ENCODE peak calls at places on chromosomes 11 and 22, in ten cellular contexts. One of them, this sample, is unnamed.

GRCh38 chr11:132115454-132115853 is 745.0 kb downstream of the NTM start:
- DNase-seq in GM10248: no peak
- DNase-seq in HFF-Myc: no peak
- DNase-seq in omental fat pad: no peak
- DNase-seq in ELF-1: no peak
- DNase-seq in upper lobe of right lung: no peak
- DNase-seq in AML-193: no peak
- DNase-seq in EH: no peak
- DNase-seq in DMS 273 treated with DMSO at 0.1 percent for 48 hours: no peak
- DNase-seq in Kasumi-1: no peak
- DNase-seq in this sample: no peak

GRCh38 chr11:132840220-132840619 is 692.1 kb downstream of the OPCML start:
- DNase-seq in GM10248: no peak
- DNase-seq in HFF-Myc: no peak
- DNase-seq in omental fat pad: no peak
- DNase-seq in ELF-1: no peak
- DNase-seq in upper lobe of right lung: no peak
- DNase-seq in AML-193: no peak
- DNase-seq in EH: no peak
- DNase-seq in DMS 273 treated with DMSO at 0.1 percent for 48 hours: no peak
- DNase-seq in Kasumi-1: no peak
- DNase-seq in this sample: no peak

GRCh38 chr11:61602775-61603569 is 22.1 kb upstream of the SYT7 start:
- DNase-seq in GM10248: no peak
- DNase-seq in HFF-Myc: peak; percentile 97
- DNase-seq in omental fat pad: peak; percentile 67
- DNase-seq in ELF-1: peak; percentile 41
- DNase-seq in upper lobe of right lung: peak; percentile 71
- DNase-seq in AML-193: no peak
- DNase-seq in EH: peak; percentile 88
- DNase-seq in DMS 273 treated with DMSO at 0.1 percent for 48 hours: peak; percentile 85
- DNase-seq in Kasumi-1: no peak
- DNase-seq in this sample: no peak

GRCh38 chr11:50182486-50182885 is 149.8 kb downstream of the OR4C45 start:
- DNase-seq in GM10248: no peak
- DNase-seq in HFF-Myc: no peak
- DNase-seq in omental fat pad: no peak
- DNase-seq in ELF-1: no peak
- DNase-seq in upper lobe of right lung: no peak
- DNase-seq in AML-193: no peak
- DNase-seq in EH: no peak
- DNase-seq in DMS 273 treated with DMSO at 0.1 percent for 48 hours: no peak
- DNase-seq in Kasumi-1: no peak
- DNase-seq in this sample: no peak

GRCh38 chr22:17554814-17555213 is 8.5 kb upstream of the SLC25A18 start:
- DNase-seq in GM10248: no peak
- DNase-seq in HFF-Myc: no peak
- DNase-seq in omental fat pad: no peak
- DNase-seq in ELF-1: no peak
- DNase-seq in upper lobe of right lung: no peak
- DNase-seq in AML-193: no peak
- DNase-seq in EH: no peak
- DNase-seq in DMS 273 treated with DMSO at 0.1 percent for 48 hours: no peak
- DNase-seq in Kasumi-1: no peak
- DNase-seq in this sample: no peak

GRCh38 chr11:19872526-19873135 is 160.0 kb downstream of the NAV2 start:
- DNase-seq in GM10248: no peak
- DNase-seq in HFF-Myc: no peak
- DNase-seq in omental fat pad: no peak
- DNase-seq in ELF-1: peak; percentile 13
- DNase-seq in upper lobe of right lung: no peak
- DNase-seq in AML-193: no peak
- DNase-seq in EH: no peak
- DNase-seq in DMS 273 treated with DMSO at 0.1 percent for 48 hours: no peak
- DNase-seq in Kasumi-1: no peak
- DNase-seq in this sample: no peak

GRCh38 chr22:40690370-40690769 is 11.1 kb downstream of the MCHR1 start:
- DNase-seq in GM10248: no peak
- DNase-seq in HFF-Myc: no peak
- DNase-seq in omental fat pad: no peak
- DNase-seq in ELF-1: peak; percentile 49
- DNase-seq in upper lobe of right lung: no peak
- DNase-seq in AML-193: no peak
- DNase-seq in EH: no peak
- DNase-seq in DMS 273 treated with DMSO at 0.1 percent for 48 hours: no peak
- DNase-seq in Kasumi-1: no peak
- DNase-seq in this sample: no peak

GRCh38 chr11:100827934-100828661 is 141.0 kb downstream of the ARHGAP42 start:
- DNase-seq in GM10248: no peak
- DNase-seq in HFF-Myc: no peak
- DNase-seq in omental fat pad: no peak
- DNase-seq in ELF-1: peak; percentile 41
- DNase-seq in upper lobe of right lung: no peak
- DNase-seq in AML-193: no peak
- DNase-seq in EH: no peak
- DNase-seq in DMS 273 treated with DMSO at 0.1 percent for 48 hours: no peak
- DNase-seq in Kasumi-1: no peak
- DNase-seq in this sample: peak; percentile 23

GRCh38 chr11:119976805-119977583 is 160.9 kb downstream of the TRIM29 start:
- DNase-seq in GM10248: no peak
- DNase-seq in HFF-Myc: no peak
- DNase-seq in omental fat pad: no peak
- DNase-seq in ELF-1: no peak
- DNase-seq in upper lobe of right lung: no peak
- DNase-seq in AML-193: no peak
- DNase-seq in EH: no peak
- DNase-seq in DMS 273 treated with DMSO at 0.1 percent for 48 hours: no peak
- DNase-seq in Kasumi-1: no peak
- DNase-seq in this sample: no peak

GRCh38 chr22:36467042-36467810 is 14.2 kb downstream of the TXN2 start:
- DNase-seq in GM10248: no peak
- DNase-seq in HFF-Myc: no peak
- DNase-seq in omental fat pad: no peak
- DNase-seq in ELF-1: no peak
- DNase-seq in upper lobe of right lung: no peak
- DNase-seq in AML-193: no peak
- DNase-seq in EH: peak; percentile 88
- DNase-seq in DMS 273 treated with DMSO at 0.1 percent for 48 hours: no peak
- DNase-seq in Kasumi-1: no peak
- DNase-seq in this sample: no peak

GRCh38 chr22:40193429-40194421 is 16.0 kb downstream of the TNRC6B start:
- DNase-seq in GM10248: no peak
- DNase-seq in HFF-Myc: no peak
- DNase-seq in omental fat pad: no peak
- DNase-seq in ELF-1: peak; percentile 79
- DNase-seq in upper lobe of right lung: no peak
- DNase-seq in AML-193: no peak
- DNase-seq in EH: peak; percentile 39
- DNase-seq in DMS 273 treated with DMSO at 0.1 percent for 48 hours: no peak
- DNase-seq in Kasumi-1: peak; percentile 58
- DNase-seq in this sample: peak; percentile 41

GRCh38 chr11:6609502-6610015 is 2.5 kb downstream of the TAF10 start:
- DNase-seq in GM10248: no peak
- DNase-seq in HFF-Myc: no peak
- DNase-seq in omental fat pad: no peak
- DNase-seq in ELF-1: no peak
- DNase-seq in upper lobe of right lung: no peak
- DNase-seq in AML-193: no peak
- DNase-seq in EH: no peak
- DNase-seq in DMS 273 treated with DMSO at 0.1 percent for 48 hours: no peak
- DNase-seq in Kasumi-1: no peak
- DNase-seq in this sample: no peak

GRCh38 chr22:37559901-37560681 is at the start of gene CDC42EP1:
- DNase-seq in GM10248: no peak
- DNase-seq in HFF-Myc: no peak
- DNase-seq in omental fat pad: no peak
- DNase-seq in ELF-1: peak; percentile 59
- DNase-seq in upper lobe of right lung: peak; percentile 87
- DNase-seq in AML-193: no peak
- DNase-seq in EH: peak; percentile 72
- DNase-seq in DMS 273 treated with DMSO at 0.1 percent for 48 hours: no peak
- DNase-seq in Kasumi-1: no peak
- DNase-seq in this sample: no peak

GRCh38 chr11:45176996-45177395 is 30.6 kb downstream of the PRDM11 start:
- DNase-seq in GM10248: no peak
- DNase-seq in HFF-Myc: no peak
- DNase-seq in omental fat pad: no peak
- DNase-seq in ELF-1: no peak
- DNase-seq in upper lobe of right lung: no peak
- DNase-seq in AML-193: no peak
- DNase-seq in EH: no peak
- DNase-seq in DMS 273 treated with DMSO at 0.1 percent for 48 hours: no peak
- DNase-seq in Kasumi-1: no peak
- DNase-seq in this sample: no peak

GRCh38 chr11:126480015-126480409 is 124.5 kb downstream of the ST3GAL4 start:
- DNase-seq in GM10248: no peak
- DNase-seq in HFF-Myc: no peak
- DNase-seq in omental fat pad: no peak
- DNase-seq in ELF-1: no peak
- DNase-seq in upper lobe of right lung: no peak
- DNase-seq in AML-193: no peak
- DNase-seq in EH: no peak
- DNase-seq in DMS 273 treated with DMSO at 0.1 percent for 48 hours: no peak
- DNase-seq in Kasumi-1: no peak
- DNase-seq in this sample: no peak

This sample was measured in OCI-M1.